ENCODE peak calls at places on chromosome 9, in ten cellular contexts. L is cardiac muscle cell; P is heart left ventricle; I is astrocyte; H is body of pancreas; Y is CD8-positive, alpha-beta T cell; B is lower lobe of right lung; S is left ventricle myocardium inferior; Q is GM23338; V is ascending aorta. C is an unnamed sample. For H3K36me3, the result is how much of the 10 kb centered on the place peaks cover.

GRCh38 chr9:109950710-109951443 is 170.9 kb downstream of the PALM2AKAP2 start:
- DNase-seq in L (no peak), P (no peak), I (no peak), H (no peak), Y (no peak), B (no peak), S (no peak), Q (no peak), V (no peak), C (no peak)

GRCh38 chr9:134406366-134407122 is 80.3 kb downstream of the RXRA start:
- DNase-seq in L (no peak), P (no peak), I (no peak), H (no peak), Y (no peak), B (no peak), S (no peak), Q (no peak), V (peak), C (no peak)

GRCh38 chr9:88567870-88568269 is 32.9 kb downstream of the NXNL2 start:
- DNase-seq in L (no peak), P (no peak), I (no peak), H (no peak), Y (no peak), B (no peak), S (no peak), Q (no peak), V (no peak), C (no peak)

GRCh38 chr9:105993051-105993854 is 298.9 kb downstream of the TMEM38B start:
- DNase-seq in L (no peak), P (no peak), I (no peak), H (no peak), Y (no peak), B (no peak), S (no peak), Q (no peak), V (no peak), C (no peak)

GRCh38 chr9:12748016-12748415 is 26.8 kb upstream of the LURAP1L start:
- DNase-seq in L (no peak), P (no peak), I (no peak), H (no peak), Y (no peak), B (no peak), S (no peak), Q (no peak), V (no peak), C (no peak)

GRCh38 chr9:89878687-89879086 is 273.9 kb downstream of the GADD45G start:
- DNase-seq in L (no peak), P (peak), I (no peak), H (peak), Y (no peak), B (peak), S (peak), Q (no peak), V (peak), C (no peak)

GRCh38 chr9:121987312-121987711 is 105.8 kb downstream of the TTLL11 start:
- DNase-seq in L (no peak), P (no peak), I (no peak), H (no peak), Y (no peak), B (no peak), S (no peak), Q (no peak), V (no peak), C (no peak)

GRCh38 chr9:68727588-68728129 is 22.6 kb downstream of the PIP5K1B start:
- DNase-seq in L (no peak), P (no peak), I (no peak), H (no peak), Y (no peak), B (no peak), S (peak), Q (no peak), V (no peak), C (no peak)

GRCh38 chr9:129075996-129076639 is 4.8 kb upstream of the DOLPP1 start:
- DNase-seq in L (no peak), P (peak), I (no peak), H (no peak), Y (no peak), B (no peak), S (no peak), Q (no peak), V (no peak), C (no peak)

GRCh38 chr9:16277471-16277870 is 593.0 kb downstream of the BNC2 start:
- DNase-seq in L (no peak), P (no peak), I (no peak), H (no peak), Y (no peak), B (no peak), S (no peak), Q (no peak), V (peak), C (no peak)

GRCh38 chr9:132268725-132269352 is 85.9 kb downstream of the SETX start:
- DNase-seq in L (peak), P (no peak), I (peak), H (peak), Y (peak), B (peak), S (peak), Q (peak), V (peak), C (no peak)

GRCh38 chr9:81564632-81565031 is 124.7 kb downstream of the TLE1 start:
- DNase-seq in L (no peak), P (no peak), I (no peak), H (no peak), Y (no peak), B (no peak), S (no peak), Q (no peak), V (no peak), C (no peak)

GRCh38 chr9:22116751-22117150 is 107.6 kb upstream of the CDKN2B start:
- DNase-seq in L (no peak), P (no peak), I (no peak), H (no peak), Y (no peak), B (no peak), S (no peak), Q (no peak), V (no peak), C (peak)

GRCh38 chr9:14500705-14501104 is 186.8 kb upstream of the NFIB start:
- DNase-seq in L (no peak), P (no peak), I (no peak), H (no peak), Y (no peak), B (no peak), S (no peak), Q (no peak), V (no peak), C (no peak)

GRCh38 chr9:89596937-89597555 is 7.8 kb upstream of the GADD45G start:
- DNase-seq in L (no peak), P (no peak), I (no peak), H (no peak), Y (no peak), B (no peak), S (no peak), Q (no peak), V (peak), C (no peak)

GRCh38 chr9:114898741-114899140 is 31.6 kb downstream of the TNFSF8 start:
- DNase-seq in L (peak), P (peak), I (no peak), H (peak), Y (peak), B (peak), S (peak), Q (no peak), V (peak), C (no peak)

GRCh38 chr9:72140582-72140981 is 8.7 kb upstream of the GDA start:
- DNase-seq in L (no peak), P (no peak), I (no peak), H (no peak), Y (no peak), B (no peak), S (no peak), Q (no peak), V (no peak), C (no peak)

GRCh38 chr9:118961857-118962256 is 407.4 kb downstream of the BRINP1 start:
- DNase-seq in L (no peak), P (no peak), I (peak), H (peak), Y (no peak), B (no peak), S (no peak), Q (peak), V (no peak), C (peak)

GRCh38 chr9:122498883-122499288 is 11.7 kb upstream of the OR1J2 start:
- DNase-seq in L (peak), P (no peak), I (peak), H (peak), Y (no peak), B (no peak), S (no peak), Q (peak), V (no peak), C (peak)

GRCh38 chr9:16679327-16679821 is 191.1 kb downstream of the BNC2 start:
- DNase-seq in L (no peak), P (no peak), I (peak), H (no peak), Y (no peak), B (no peak), S (no peak), Q (peak), V (no peak), C (peak)

GRCh38 chr9:4973246-4973645 is 11.8 kb upstream of the JAK2 start:
- DNase-seq in L (peak), P (no peak), I (peak), H (no peak), Y (no peak), B (no peak), S (no peak), Q (no peak), V (no peak), C (no peak)

GRCh38 chr9:22210262-22210661 is 201.2 kb upstream of the CDKN2B start:
- DNase-seq in L (no peak), P (no peak), I (no peak), H (no peak), Y (no peak), B (no peak), S (no peak), Q (no peak), V (no peak), C (no peak)

GRCh38 chr9:114721491-114722362 is 39.7 kb upstream of the TEX48 start:
- DNase-seq in L (peak), P (no peak), I (no peak), H (no peak), Y (no peak), B (no peak), S (no peak), Q (no peak), V (no peak), C (peak)

DNA sequence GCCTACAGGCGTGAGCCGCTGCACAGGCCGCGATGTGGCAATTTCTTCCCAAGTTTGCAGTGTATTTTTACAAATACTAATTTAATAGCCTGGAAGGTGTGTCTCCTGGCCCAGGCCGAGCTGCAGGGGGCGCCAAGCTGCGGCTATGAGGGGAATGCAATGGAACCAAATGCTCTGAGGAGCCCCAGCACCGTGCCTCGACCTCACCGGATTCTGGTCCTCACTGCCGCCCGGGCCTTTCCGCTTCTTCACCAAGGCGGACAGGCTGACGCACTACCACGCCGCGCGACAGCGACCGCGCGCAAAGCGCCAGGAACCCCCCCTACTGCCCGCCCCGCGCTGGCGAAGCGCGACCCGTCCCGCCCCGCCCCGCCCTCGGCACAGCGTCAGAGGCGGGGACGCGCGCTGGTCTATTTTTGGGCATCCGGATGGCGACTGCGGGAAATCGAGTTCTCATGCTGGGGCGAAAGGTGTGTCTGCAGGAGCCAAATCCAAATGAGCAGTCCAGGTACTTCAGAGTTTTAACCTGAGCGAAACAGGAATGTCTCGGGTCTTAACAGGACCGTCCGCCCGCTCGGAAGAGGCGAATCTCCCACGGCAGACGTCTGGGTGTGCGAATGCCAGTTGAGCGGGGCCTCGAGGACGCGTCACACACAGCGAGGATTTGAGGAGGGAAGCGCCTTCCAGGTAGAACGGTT is 31.7 kb upstream of the PRXL2C start:
- DNase-seq in L (peak), P (peak), I (peak), H (peak), Y (peak), B (peak), S (peak), Q (peak), V (peak), C (peak)
- TF ChIP-seq CTCF in L (peak), P (peak), I (peak), H (peak), Y (peak), B (peak), S (peak), Q (peak), V (peak), C (peak)

GRCh38 chr9:136316271-136316751 is 11.0 kb upstream of the GPSM1 start:
- DNase-seq in L (no peak), P (no peak), I (no peak), H (no peak), Y (peak), B (no peak), S (no peak), Q (no peak), V (no peak), C (no peak)

GRCh38 chr9:136317695-136318094 is 9.6 kb upstream of the GPSM1 start:
- DNase-seq in L (no peak), P (no peak), I (no peak), H (no peak), Y (no peak), B (no peak), S (no peak), Q (no peak), V (no peak), C (no peak)

GRCh38 chr9:136318111-136318768 is 9.1 kb upstream of the GPSM1 start:
- DNase-seq in L (no peak), P (no peak), I (no peak), H (no peak), Y (no peak), B (no peak), S (no peak), Q (no peak), V (no peak), C (no peak)

GRCh38 chr9:136316896-136317676 is 10.3 kb upstream of the GPSM1 start:
- DNase-seq in L (no peak), P (no peak), I (no peak), H (no peak), Y (no peak), B (no peak), S (no peak), Q (no peak), V (no peak), C (no peak)

GRCh38 chr9:136318769-136319241 is 8.5 kb upstream of the GPSM1 start:
- DNase-seq in L (no peak), P (peak), I (no peak), H (no peak), Y (no peak), B (no peak), S (no peak), Q (no peak), V (no peak), C (no peak)
- H3K36me3 ChIP-seq in L (under half), P (under half), I (under half), H (under half), Y (under half), B (under half), S (under half), Q (under half), V (under half), C (under half)

GRCh38 chr9:125883548-125883947 is 136.4 kb downstream of the PBX3 start:
- DNase-seq in L (no peak), P (no peak), I (no peak), H (no peak), Y (no peak), B (no peak), S (no peak), Q (no peak), V (no peak), C (no peak)
- H3K4me3 ChIP-seq in L (no peak), P (no peak), I (no peak), H (no peak), Y (no peak), B (no peak), S (no peak), Q (no peak), V (no peak), C (no peak)

GRCh38 chr9:124600407-124600806 is 93.2 kb upstream of the NR5A1 start:
- DNase-seq in L (no peak), P (no peak), I (no peak), H (no peak), Y (no peak), B (no peak), S (no peak), Q (no peak), V (no peak), C (no peak)
- TF ChIP-seq CTCF in L (no peak), P (no peak), I (no peak), H (no peak), Y (no peak), B (no peak), S (no peak), Q (no peak), V (no peak), C (no peak)

DNA sequence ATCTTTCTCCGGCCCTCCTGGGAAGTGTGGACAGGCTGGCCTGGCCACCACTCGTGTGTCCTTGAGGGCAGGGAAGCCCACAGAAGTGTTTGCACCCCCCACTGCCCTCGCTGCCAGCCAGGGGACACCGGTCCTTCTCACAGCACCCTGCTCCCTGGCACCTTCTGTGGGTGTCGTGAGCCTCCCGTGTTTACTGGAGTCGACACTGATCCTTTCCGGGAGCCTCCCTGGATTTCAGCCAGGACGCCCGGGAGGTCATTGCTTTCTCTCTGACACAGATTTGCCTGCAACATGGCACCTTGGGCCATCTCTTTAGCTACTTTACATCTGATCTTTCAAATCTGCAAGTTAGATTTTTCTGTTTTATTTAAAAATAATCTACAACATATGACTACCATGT is 120.4 kb upstream of the CACNA1B start:
- DNase-seq in L (no peak), P (no peak), I (no peak), H (peak), Y (no peak), B (no peak), S (peak), Q (no peak), V (no peak), C (no peak)
- H3K36me3 ChIP-seq in L (under half), P (half or more), I (under half), H (under half), Y (under half), B (half or more), S (half or more), Q (under half), V (under half), C (under half)

DNA sequence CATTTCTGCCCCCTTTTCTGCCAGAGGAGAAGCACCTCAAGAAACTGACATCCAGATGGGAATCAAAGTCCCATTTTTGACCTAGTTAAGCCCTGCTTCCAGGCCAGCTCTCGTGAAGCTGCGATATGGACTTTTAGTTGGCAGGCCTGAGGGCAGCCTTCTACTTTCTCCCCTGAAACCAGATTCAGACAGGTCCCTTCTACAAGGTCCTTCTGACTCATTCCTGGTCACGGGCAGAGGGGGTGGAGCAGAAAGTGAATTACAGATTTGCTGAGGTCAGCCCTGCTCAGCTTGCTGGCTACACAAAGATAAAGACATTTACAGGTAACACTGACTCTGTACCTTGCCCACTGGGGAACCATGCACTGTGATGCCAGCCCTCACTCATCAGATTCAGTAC is 52.8 kb upstream of the TUT7 start:
- DNase-seq in L (peak), P (no peak), I (peak), H (peak), Y (no peak), B (no peak), S (no peak), Q (no peak), V (no peak), C (no peak)
- H3K4me3 ChIP-seq in L (no peak), P (no peak), I (no peak), H (no peak), Y (no peak), B (no peak), S (no peak), Q (no peak), V (no peak), C (no peak)

GRCh38 chr9:93699650-93700049 is 123.3 kb downstream of the PHF2 start:
- DNase-seq in L (no peak), P (peak), I (no peak), H (no peak), Y (no peak), B (no peak), S (no peak), Q (no peak), V (peak), C (no peak)

GRCh38 chr9:93698140-93698908 is 121.9 kb downstream of the PHF2 start:
- DNase-seq in L (no peak), P (peak), I (no peak), H (no peak), Y (no peak), B (no peak), S (no peak), Q (no peak), V (peak), C (no peak)

GRCh38 chr9:93697352-93698139 is 121.2 kb downstream of the PHF2 start:
- DNase-seq in L (no peak), P (peak), I (no peak), H (no peak), Y (no peak), B (no peak), S (no peak), Q (no peak), V (peak), C (no peak)

GRCh38 chr9:93701494-93702218 is 125.3 kb downstream of the PHF2 start:
- DNase-seq in L (no peak), P (peak), I (no peak), H (no peak), Y (no peak), B (no peak), S (no peak), Q (no peak), V (peak), C (no peak)

DNA sequence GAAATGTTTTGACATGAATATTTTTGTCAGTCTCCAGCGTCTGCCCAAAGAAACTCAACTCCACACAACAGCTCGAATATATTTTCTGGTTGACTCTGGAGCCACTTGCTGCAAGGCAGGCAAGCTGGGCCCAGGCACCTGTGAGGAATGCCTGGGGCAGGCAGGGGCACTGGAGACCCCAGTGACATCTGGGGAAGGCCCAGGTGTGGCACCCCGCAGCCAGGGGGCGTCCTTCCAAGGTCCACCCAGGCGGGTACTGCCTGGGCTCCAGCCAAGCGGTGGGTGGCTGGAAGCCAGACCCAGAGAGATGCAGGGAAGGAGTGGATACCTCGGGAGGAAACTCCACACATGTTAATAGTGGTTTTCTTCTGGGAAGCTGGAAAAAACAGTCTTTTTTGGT is 125.9 kb downstream of the PHF2 start:
- DNase-seq in L (no peak), P (peak), I (no peak), H (no peak), Y (no peak), B (no peak), S (no peak), Q (no peak), V (peak), C (no peak)
- TF ChIP-seq CTCF in L (no peak), P (no peak), I (no peak), H (no peak), Y (no peak), B (no peak), S (no peak), Q (peak), V (no peak), C (no peak)

DNA sequence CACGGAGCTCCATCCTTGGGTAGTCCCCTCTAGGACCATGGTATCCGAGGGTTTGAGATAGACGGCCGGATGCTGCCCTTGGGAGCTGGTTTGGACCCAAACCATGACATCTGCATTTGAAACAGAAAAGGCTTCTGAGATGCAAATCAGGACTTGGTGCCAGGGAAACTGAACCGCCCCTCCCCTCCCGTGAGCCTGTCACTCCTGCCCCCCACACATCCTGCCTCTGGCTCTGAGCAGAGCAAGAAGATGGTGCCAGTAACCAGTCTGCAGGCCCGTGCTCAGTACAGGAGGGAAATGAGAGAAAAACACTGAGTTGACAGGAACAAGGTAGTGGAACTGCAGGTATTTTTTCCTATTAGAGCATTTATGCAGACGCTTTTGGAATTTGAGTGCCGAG is 18.6 kb downstream of the ARPC5L start:
- DNase-seq in L (no peak), P (no peak), I (no peak), H (no peak), Y (no peak), B (peak), S (no peak), Q (peak), V (no peak), C (no peak)
- H3K36me3 ChIP-seq in L (under half), P (half or more), I (under half), H (under half), Y (under half), B (half or more), S (half or more), Q (under half), V (half or more), C (under half)

C was measured in BJ.